ENCODE peak calls at places on chromosomes 12 and 14, in five cellular contexts. One of them, this sample, is unnamed.

GRCh38 chr12:117360551-117361311 is 695 bp downstream of the NOS1 start:
- DNase-seq in GM12878: no peak
- DNase-seq in H1: peak; percentile 81
- DNase-seq in HepG2: no peak
- DNase-seq in K562: no peak
- DNase-seq in this sample: peak; percentile 71

GRCh38 chr12:124520258-124520657 is 47.2 kb downstream of the NCOR2 start:
- DNase-seq in HepG2: peak; percentile 34
- DNase-seq in GM12878: no peak
- DNase-seq in H1: no peak
- DNase-seq in K562: no peak
- DNase-seq in this sample: no peak

GRCh38 chr14:20516921-20517320 is 11.6 kb downstream of the RNASE10 start:
- DNase-seq in H1: no peak
- DNase-seq in GM12878: no peak
- DNase-seq in K562: no peak
- DNase-seq in HepG2: no peak
- DNase-seq in this sample: no peak

GRCh38 chr14:24058951-24059475 is 7.2 kb downstream of the CARMIL3 start:
- DNase-seq in K562: no peak
- DNase-seq in HepG2: no peak
- DNase-seq in GM12878: no peak
- DNase-seq in H1: no peak
- DNase-seq in this sample: peak; percentile 29

GRCh38 chr14:51539571-51540037 is 112.1 kb upstream of the FRMD6 start:
- DNase-seq in HepG2: no peak
- DNase-seq in H1: no peak
- DNase-seq in K562: no peak
- DNase-seq in GM12878: no peak
- DNase-seq in this sample: no peak

GRCh38 chr12:25496098-25496587 is 56.9 kb downstream of the LMNTD1 start:
- DNase-seq in GM12878: no peak
- DNase-seq in HepG2: no peak
- DNase-seq in H1: no peak
- DNase-seq in K562: no peak
- DNase-seq in this sample: no peak

GRCh38 chr12:57719777-57720605 is 18.6 kb downstream of the AGAP2 start:
- DNase-seq in K562: no peak
- DNase-seq in GM12878: no peak
- DNase-seq in H1: peak; percentile 37
- DNase-seq in HepG2: no peak
- DNase-seq in this sample: no peak

GRCh38 chr12:38137716-38138115 is 178.9 kb upstream of the ALG10B start:
- DNase-seq in HepG2: no peak
- DNase-seq in K562: no peak
- DNase-seq in GM12878: no peak
- DNase-seq in H1: no peak
- DNase-seq in this sample: no peak

GRCh38 chr12:50633950-50634349 is 129.2 kb downstream of the DIP2B start:
- DNase-seq in GM12878: no peak
- DNase-seq in HepG2: no peak
- DNase-seq in K562: no peak
- DNase-seq in H1: no peak
- DNase-seq in this sample: no peak

GRCh38 chr14:70888681-70889175 is 18.5 kb upstream of the PCNX1 start:
- DNase-seq in GM12878: no peak
- DNase-seq in H1: no peak
- DNase-seq in HepG2: no peak
- DNase-seq in K562: no peak
- DNase-seq in this sample: no peak

GRCh38 chr12:50081096-50081808 is 3.9 kb upstream of the SMARCD1 start:
- DNase-seq in HepG2: no peak
- DNase-seq in H1: no peak
- DNase-seq in GM12878: no peak
- DNase-seq in K562: peak; percentile 69
- DNase-seq in this sample: no peak

GRCh38 chr14:35875296-35875695 is 49.2 kb downstream of the BRMS1L start:
- DNase-seq in H1: no peak
- DNase-seq in GM12878: no peak
- DNase-seq in HepG2: no peak
- DNase-seq in K562: no peak
- DNase-seq in this sample: no peak

GRCh38 chr14:105317546-105317945 is 3.0 kb downstream of the PACS2 start:
- DNase-seq in GM12878: no peak
- DNase-seq in HepG2: no peak
- DNase-seq in K562: no peak
- DNase-seq in H1: no peak
- DNase-seq in this sample: peak; percentile 31

GRCh38 chr12:1217191-1217949 is 226.3 kb downstream of the ERC1 start:
- DNase-seq in H1: no peak
- DNase-seq in HepG2: no peak
- DNase-seq in K562: no peak
- DNase-seq in GM12878: no peak
- DNase-seq in this sample: peak; percentile 6

GRCh38 chr12:75323663-75324062 is 6.5 kb downstream of the CAPS2 start:
- DNase-seq in HepG2: no peak
- DNase-seq in GM12878: no peak
- DNase-seq in H1: no peak
- DNase-seq in K562: no peak
- DNase-seq in this sample: no peak

GRCh38 chr12:65269603-65270002 is 8.9 kb upstream of the MSRB3 start:
- DNase-seq in HepG2: no peak
- DNase-seq in K562: no peak
- DNase-seq in GM12878: no peak
- DNase-seq in H1: no peak
- DNase-seq in this sample: no peak

GRCh38 chr14:94305620-94306019 is 12.6 kb upstream of the SERPINA10 start:
- DNase-seq in HepG2: no peak
- DNase-seq in K562: no peak
- DNase-seq in GM12878: no peak
- DNase-seq in H1: no peak
- DNase-seq in this sample: no peak

GRCh38 chr14:105836160-105836559 is 309.8 kb downstream of the TMEM121 start:
- DNase-seq in K562: no peak
- DNase-seq in H1: no peak
- DNase-seq in GM12878: no peak
- DNase-seq in HepG2: no peak
- DNase-seq in this sample: no peak

GRCh38 chr14:101501858-101502615 is 59.3 kb upstream of the DIO3 start:
- DNase-seq in H1: no peak
- DNase-seq in GM12878: no peak
- DNase-seq in HepG2: no peak
- DNase-seq in K562: no peak
- DNase-seq in this sample: no peak

GRCh38 chr12:12467701-12468218 is 94.9 kb downstream of the DUSP16 start:
- DNase-seq in H1: no peak
- DNase-seq in HepG2: no peak
- DNase-seq in GM12878: no peak
- DNase-seq in K562: no peak
- DNase-seq in this sample: no peak

GRCh38 chr14:60488175-60488574 is 2.3 kb upstream of the C14orf39 start:
- DNase-seq in HepG2: no peak
- DNase-seq in H1: no peak
- DNase-seq in K562: no peak
- DNase-seq in GM12878: no peak
- DNase-seq in this sample: peak; percentile 35

GRCh38 chr14:49621114-49621881 is 699 bp downstream of the MGAT2 start:
- DNase-seq in H1: no peak
- DNase-seq in HepG2: no peak
- DNase-seq in K562: no peak
- DNase-seq in GM12878: no peak
- DNase-seq in this sample: peak; percentile 76

GRCh38 chr12:116508145-116509121 is 50.7 kb upstream of the MAP1LC3B2 start:
- DNase-seq in GM12878: no peak
- DNase-seq in HepG2: no peak
- DNase-seq in K562: peak; percentile 78
- DNase-seq in H1: peak; percentile 88
- DNase-seq in this sample: peak; percentile 66

GRCh38 chr14:58171090-58171489 is 19.1 kb upstream of the ARMH4 start:
- DNase-seq in H1: peak; percentile 85
- DNase-seq in HepG2: peak; percentile 79
- DNase-seq in GM12878: peak; percentile 42
- DNase-seq in K562: peak; percentile 95
- DNase-seq in this sample: peak; percentile 70
- TF ChIP-seq TAF1 in H1: peak; percentile 43
- TF ChIP-seq TAF1 in HepG2: no peak
- TF ChIP-seq TAF1 in GM12878: no peak
- TF ChIP-seq TAF1 in K562: no peak
- TF ChIP-seq TAF1 in this sample: no peak

GRCh38 chr12:121008347-121009098 is 7.8 kb downstream of the C12orf43 start:
- DNase-seq in HepG2: no peak
- DNase-seq in GM12878: no peak
- DNase-seq in K562: no peak
- DNase-seq in H1: no peak
- DNase-seq in this sample: no peak

GRCh38 chr12:121001841-121002483 is 14.3 kb downstream of the C12orf43 start:
- DNase-seq in K562: no peak
- DNase-seq in HepG2: no peak
- DNase-seq in H1: no peak
- DNase-seq in GM12878: no peak
- DNase-seq in this sample: no peak

GRCh38 chr12:121004253-121004815 is 12.0 kb downstream of the C12orf43 start:
- DNase-seq in HepG2: no peak
- DNase-seq in H1: no peak
- DNase-seq in K562: no peak
- DNase-seq in GM12878: no peak
- DNase-seq in this sample: no peak

GRCh38 chr12:121003650-121004049 is 12.6 kb downstream of the C12orf43 start:
- DNase-seq in H1: peak; percentile 69
- DNase-seq in GM12878: no peak
- DNase-seq in K562: no peak
- DNase-seq in HepG2: peak; percentile 46
- DNase-seq in this sample: no peak

GRCh38 chr12:121005346-121005815 is 10.9 kb downstream of the C12orf43 start:
- DNase-seq in HepG2: peak; percentile 59
- DNase-seq in H1: peak; percentile 87
- DNase-seq in GM12878: no peak
- DNase-seq in K562: peak; percentile 52
- DNase-seq in this sample: peak; percentile 70
- TF ChIP-seq RFX5 in HepG2: no peak
- TF ChIP-seq RFX5 in H1: no peak
- TF ChIP-seq RFX5 in GM12878: no peak
- TF ChIP-seq RFX5 in K562: no peak
- TF ChIP-seq RFX5 in this sample: no peak

DNA sequence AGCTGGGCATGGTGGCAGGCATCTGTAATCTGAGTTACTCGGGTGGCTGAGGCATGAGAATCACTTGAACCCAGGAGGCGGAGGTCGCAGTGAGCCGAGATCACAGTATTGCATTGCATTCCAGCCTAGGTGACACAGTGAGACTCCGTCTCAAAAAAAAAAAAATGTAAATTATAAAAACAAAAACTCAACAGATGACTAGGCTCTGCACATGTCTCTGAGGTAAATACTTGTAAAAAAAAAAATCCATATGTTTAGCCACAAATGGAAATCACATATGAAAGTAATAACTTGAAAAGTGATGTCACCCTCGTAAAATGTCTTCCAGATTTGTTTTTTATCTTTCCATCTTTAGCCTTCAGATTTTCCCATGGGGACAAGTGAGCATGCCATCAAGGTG is 85.0 kb downstream of the KICS2 start:
- DNase-seq in GM12878: no peak
- DNase-seq in HepG2: no peak
- DNase-seq in H1: no peak
- DNase-seq in K562: no peak
- DNase-seq in this sample: no peak
- H3K27ac ChIP-seq in GM12878: no peak overlapping the region
- H3K27ac ChIP-seq in HepG2: no peak overlapping the region
- H3K27ac ChIP-seq in H1: no peak overlapping the region
- H3K27ac ChIP-seq in K562: no peak overlapping the region
- H3K27ac ChIP-seq in this sample: no peak overlapping the region

DNA sequence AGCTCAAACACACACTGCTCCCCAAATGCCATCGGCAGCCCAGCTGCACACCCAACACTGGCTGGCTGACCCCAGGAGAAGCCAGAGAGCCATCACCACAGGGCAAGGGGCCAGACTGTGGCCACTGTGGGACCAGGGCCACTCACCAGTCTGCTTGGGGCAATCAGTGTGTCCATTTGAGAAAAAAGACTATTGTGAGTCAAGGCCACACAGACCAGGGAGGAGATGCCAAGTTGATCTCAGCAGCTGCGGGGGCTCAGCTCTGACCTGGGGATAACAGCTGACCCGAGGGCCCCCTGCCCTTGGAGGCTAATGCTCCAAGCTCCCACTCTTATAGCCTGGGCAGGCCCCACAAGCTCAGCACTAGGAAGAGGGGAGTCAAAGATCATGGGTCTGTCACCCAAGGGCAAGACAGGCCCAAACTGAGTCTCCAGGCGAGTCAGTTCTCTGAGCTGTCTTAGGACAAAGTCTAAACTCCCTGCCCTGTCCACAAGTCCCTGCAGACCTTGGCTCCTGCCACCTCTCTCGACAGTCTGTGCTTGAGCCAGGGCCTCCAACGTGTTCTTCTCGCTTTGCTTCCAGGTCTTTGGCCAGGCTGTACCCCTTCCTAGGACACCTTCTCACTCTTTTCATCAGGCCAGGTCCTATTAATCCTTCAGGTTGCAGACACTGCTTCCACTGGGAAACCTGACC is 30.1 kb upstream of the PNMA1 start:
- DNase-seq in H1: no peak
- DNase-seq in HepG2: no peak
- DNase-seq in K562: no peak
- DNase-seq in GM12878: no peak
- DNase-seq in this sample: no peak
- TF ChIP-seq TAF1 in H1: no peak
- TF ChIP-seq TAF1 in HepG2: no peak
- TF ChIP-seq TAF1 in K562: no peak
- TF ChIP-seq TAF1 in GM12878: no peak
- TF ChIP-seq TAF1 in this sample: no peak

DNA sequence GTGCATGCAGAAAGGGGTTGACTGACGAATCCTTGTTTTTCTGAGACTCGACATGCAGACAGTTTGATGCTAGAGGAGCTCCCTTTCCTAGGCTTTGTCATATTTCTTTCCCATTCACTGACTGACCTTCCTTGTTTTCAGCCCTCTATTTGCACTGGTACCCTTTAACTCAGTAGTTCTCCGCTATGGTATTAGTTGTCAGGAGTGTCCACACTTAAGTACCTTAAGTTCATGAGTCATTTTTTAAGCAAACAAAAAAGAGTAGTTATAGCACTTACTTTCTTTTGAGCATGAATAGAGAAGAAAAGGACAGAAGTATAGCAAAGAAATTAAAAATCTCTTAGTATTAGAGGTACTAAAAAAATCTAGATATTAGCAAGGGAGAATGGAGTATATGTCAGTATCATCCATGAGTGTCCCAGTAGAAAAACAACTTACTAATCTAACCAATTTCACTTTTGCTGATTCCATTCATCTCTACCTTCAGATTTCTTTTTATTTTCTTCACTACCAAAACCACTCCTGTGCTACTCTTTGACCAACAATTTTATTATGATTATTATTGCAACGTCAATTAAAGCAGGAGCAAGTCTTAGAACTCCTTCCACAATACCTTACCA is 8.3 kb downstream of the ATP2B1 start:
- DNase-seq in HepG2: no peak
- DNase-seq in K562: no peak
- DNase-seq in GM12878: no peak
- DNase-seq in H1: no peak
- DNase-seq in this sample: no peak
- TF ChIP-seq RFX5 in HepG2: no peak
- TF ChIP-seq RFX5 in K562: no peak
- TF ChIP-seq RFX5 in GM12878: no peak
- TF ChIP-seq RFX5 in H1: no peak
- TF ChIP-seq RFX5 in this sample: no peak